ENCODE peak calls at places on chromosomes 13 and 19, in four cellular contexts. F, W, Y and I are unnamed samples.

GRCh38 chr19:44512326-44513298 is 12.3 kb upstream of the ZNF180 start:
- DNase-seq in F (peak), W (peak), Y (peak), I (peak)

GRCh38 chr13:46552888-46553520 is at the start of gene LRCH1:
- DNase-seq in F (peak), W (peak), Y (peak), I (peak)

GRCh38 chr19:44710483-44710882 is 11.5 kb downstream of the CEACAM16 start:
- DNase-seq in F (no peak), W (no peak), Y (no peak), I (no peak)

GRCh38 chr13:52599037-52599852 is 43.0 kb upstream of the HNRNPA1L2 start:
- DNase-seq in F (no peak), W (no peak), Y (no peak), I (no peak)

GRCh38 chr13:29753593-29754485 is 96.6 kb downstream of the UBL3 start:
- DNase-seq in F (no peak), W (no peak), Y (no peak), I (no peak)

GRCh38 chr13:31227870-31228269 is 28.1 kb downstream of the B3GLCT start:
- DNase-seq in F (peak), W (no peak), Y (no peak), I (no peak)

GRCh38 chr13:44812818-44813217 is 176.5 kb downstream of the NUFIP1 start:
- DNase-seq in F (no peak), W (no peak), Y (no peak), I (no peak)

GRCh38 chr13:37701972-37702371 is 103.4 kb upstream of the POSTN start:
- DNase-seq in F (peak), W (no peak), Y (peak), I (no peak)

GRCh38 chr19:8151499-8152035 is 2.2 kb upstream of the FBN3 start:
- DNase-seq in F (no peak), W (no peak), Y (no peak), I (no peak)

GRCh38 chr13:112078216-112078615 is 11.3 kb downstream of the SOX1 start:
- DNase-seq in F (no peak), W (no peak), Y (no peak), I (no peak)

GRCh38 chr13:77810430-77810829 is 108.2 kb downstream of the EDNRB start:
- DNase-seq in F (peak), W (peak), Y (peak), I (peak)

GRCh38 chr19:19280561-19280960 is 7.5 kb upstream of the TM6SF2 start:
- DNase-seq in F (no peak), W (no peak), Y (no peak), I (no peak)

GRCh38 chr13:31943591-31943990 is 88.0 kb upstream of the FRY start:
- DNase-seq in F (no peak), W (no peak), Y (no peak), I (no peak)

GRCh38 chr13:99978781-99979452 is 2.7 kb upstream of the ZIC2 start:
- DNase-seq in F (peak), W (no peak), Y (no peak), I (no peak)

GRCh38 chr13:110070511-110071120 is 236.3 kb downstream of the COL4A1 start:
- DNase-seq in F (no peak), W (no peak), Y (no peak), I (no peak)

GRCh38 chr19:16018106-16018755 is 58.1 kb upstream of the TPM4 start:
- DNase-seq in F (no peak), W (no peak), Y (no peak), I (no peak)

GRCh38 chr13:111531505-111531904 is 211.1 kb downstream of the TEX29 start:
- DNase-seq in F (no peak), W (no peak), Y (no peak), I (no peak)

GRCh38 chr19:55643003-55643732 is at the start of gene ZNF581:
- DNase-seq in F (peak), W (peak), Y (peak), I (peak)

GRCh38 chr13:24630851-24631341 is 49.3 kb upstream of the ATP12A start:
- DNase-seq in F (no peak), W (no peak), Y (peak), I (peak)

GRCh38 chr19:44308011-44308410 is 3.2 kb upstream of the ZNF235 start:
- DNase-seq in F (no peak), W (no peak), Y (no peak), I (no peak)

GRCh38 chr19:5031231-5032100 is 62.6 kb downstream of the KDM4B start:
- DNase-seq in F (peak), W (peak), Y (peak), I (peak)

GRCh38 chr13:34502621-34503020 is 439.4 kb upstream of the NBEA start:
- DNase-seq in F (no peak), W (no peak), Y (no peak), I (no peak)

GRCh38 chr19:1336079-1336684 is 47.5 kb upstream of the NDUFS7 start:
- DNase-seq in F (no peak), W (peak), Y (no peak), I (no peak)

GRCh38 chr19:44683434-44684210 is 12.3 kb downstream of the CEACAM19 start:
- DNase-seq in F (no peak), W (no peak), Y (no peak), I (no peak)

GRCh38 chr19:44576843-44577565 is 36.4 kb upstream of the IGSF23 start:
- DNase-seq in F (peak), W (peak), Y (peak), I (peak)

GRCh38 chr19:45752639-45753038 is 16.4 kb downstream of the SIX5 start:
- DNase-seq in F (no peak), W (no peak), Y (no peak), I (no peak)

GRCh38 chr19:2166741-2167738 is 3.3 kb downstream of the DOT1L start:
- DNase-seq in F (no peak), W (no peak), Y (peak), I (peak)

GRCh38 chr19:29922972-29923371 is 19.1 kb upstream of the URI1 start:
- DNase-seq in F (no peak), W (no peak), Y (no peak), I (no peak)

GRCh38 chr19:18419195-18419698 is at the start of gene SSBP4:
- DNase-seq in F (peak), W (peak), Y (peak), I (peak)

GRCh38 chr13:25686831-25687495 is 315.2 kb downstream of the ATP8A2 start:
- DNase-seq in F (no peak), W (no peak), Y (no peak), I (no peak)

GRCh38 chr19:3175761-3176714 is 2.5 kb upstream of the S1PR4 start:
- DNase-seq in F (no peak), W (no peak), Y (peak), I (peak)
- H3K4me2 ChIP-seq in F (no peak), W (peak), Y (no peak), I (peak)

GRCh38 chr13:33453911-33454310 is 168.4 kb upstream of the STARD13 start:
- DNase-seq in F (no peak), W (no peak), Y (no peak), I (no peak)

GRCh38 chr13:33450956-33451709 is 165.6 kb upstream of the STARD13 start:
- DNase-seq in F (no peak), W (no peak), Y (peak), I (no peak)

GRCh38 chr13:33455291-33455690 is 169.7 kb upstream of the STARD13 start:
- DNase-seq in F (no peak), W (no peak), Y (no peak), I (no peak)

GRCh38 chr13:33454844-33455256 is 169.3 kb upstream of the STARD13 start:
- DNase-seq in F (no peak), W (no peak), Y (no peak), I (no peak)

GRCh38 chr13:33452873-33453558 is 167.5 kb upstream of the STARD13 start:
- DNase-seq in F (no peak), W (no peak), Y (no peak), I (no peak)
- H3K4me2 ChIP-seq in F (no peak), W (no peak), Y (no peak), I (no peak)

GRCh38 chr19:49309087-49309486 is 15.9 kb downstream of the SLC6A16 start:
- DNase-seq in F (no peak), W (peak), Y (no peak), I (no peak)
- H3K4me2 ChIP-seq in F (no peak), W (peak), Y (no peak), I (no peak)

GRCh38 chr13:98514268-98514667 is 62.6 kb downstream of the STK24 start:
- DNase-seq in F (no peak), W (no peak), Y (no peak), I (no peak)

GRCh38 chr13:98511435-98511834 is 65.5 kb downstream of the STK24 start:
- DNase-seq in F (no peak), W (no peak), Y (no peak), I (no peak)

GRCh38 chr13:98512774-98513327 is 64.1 kb downstream of the STK24 start:
- DNase-seq in F (no peak), W (no peak), Y (no peak), I (no peak)

GRCh38 chr13:98515804-98516465 is 61.0 kb downstream of the STK24 start:
- DNase-seq in F (no peak), W (no peak), Y (no peak), I (no peak)

DNA sequence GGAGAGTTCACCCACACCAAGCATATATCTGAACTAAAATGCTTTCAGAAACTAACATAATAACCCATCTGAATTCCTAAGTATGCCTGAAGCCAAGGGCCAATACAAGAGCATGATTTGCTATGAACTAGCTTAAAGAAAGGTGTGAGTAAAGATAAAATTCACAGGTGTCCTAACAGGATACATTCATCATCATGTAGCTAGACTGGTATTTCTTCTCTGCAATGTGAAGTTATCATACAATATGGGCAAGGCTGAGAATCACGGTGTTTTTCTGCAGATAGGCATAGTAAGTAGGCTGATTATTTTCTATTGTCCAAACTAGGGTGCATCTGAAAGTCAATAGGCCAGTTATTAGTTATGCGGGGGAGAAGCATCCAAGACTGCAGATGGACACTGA is 63.1 kb downstream of the STK24 start:
- DNase-seq in F (no peak), W (no peak), Y (no peak), I (no peak)
- H3K4me2 ChIP-seq in F (no peak), W (no peak), Y (no peak), I (no peak)